ENCODE peak calls at places on chromosome 9, in five cellular contexts. One of them, this sample, is unnamed.

GRCh38 chr9:126489604-126490593 is 123.8 kb upstream of the LMX1B start:
- DNase-seq in choroid plexus epithelial cell: no peak
- DNase-seq in spleen: peak; percentile 80
- DNase-seq in type B pancreatic cell: no peak
- DNase-seq in thoracic aorta: no peak
- DNase-seq in this sample: no peak

GRCh38 chr9:10562581-10563343 is 50.0 kb downstream of the PTPRD start:
- DNase-seq in choroid plexus epithelial cell: no peak
- DNase-seq in spleen: no peak
- DNase-seq in type B pancreatic cell: no peak
- DNase-seq in thoracic aorta: no peak
- DNase-seq in this sample: no peak

GRCh38 chr9:136544549-136545064 is 1.2 kb downstream of the NOTCH1 start:
- DNase-seq in choroid plexus epithelial cell: no peak
- DNase-seq in spleen: peak; percentile 95
- DNase-seq in type B pancreatic cell: no peak
- DNase-seq in thoracic aorta: no peak
- DNase-seq in this sample: peak; percentile 39

GRCh38 chr9:133188006-133188842 is 20.8 kb downstream of the OBP2B start:
- DNase-seq in choroid plexus epithelial cell: peak; percentile 13
- DNase-seq in spleen: peak; percentile 54
- DNase-seq in type B pancreatic cell: no peak
- DNase-seq in thoracic aorta: no peak
- DNase-seq in this sample: peak; percentile 45

GRCh38 chr9:134175291-134175807 is 11.0 kb upstream of the RNU6ATAC start:
- DNase-seq in choroid plexus epithelial cell: no peak
- DNase-seq in spleen: no peak
- DNase-seq in type B pancreatic cell: no peak
- DNase-seq in thoracic aorta: no peak
- DNase-seq in this sample: no peak

GRCh38 chr9:16825364-16825763 is 45.1 kb downstream of the BNC2 start:
- DNase-seq in choroid plexus epithelial cell: peak; percentile 55
- DNase-seq in spleen: no peak
- DNase-seq in type B pancreatic cell: no peak
- DNase-seq in thoracic aorta: no peak
- DNase-seq in this sample: no peak

GRCh38 chr9:95425910-95426551 is 90.7 kb downstream of the PTCH1 start:
- DNase-seq in choroid plexus epithelial cell: peak; percentile 25
- DNase-seq in spleen: no peak
- DNase-seq in type B pancreatic cell: no peak
- DNase-seq in thoracic aorta: no peak
- DNase-seq in this sample: no peak

GRCh38 chr9:76676857-76677256 is 87.4 kb upstream of the PCA3 start:
- DNase-seq in choroid plexus epithelial cell: no peak
- DNase-seq in spleen: no peak
- DNase-seq in type B pancreatic cell: no peak
- DNase-seq in thoracic aorta: no peak
- DNase-seq in this sample: no peak

GRCh38 chr9:109845178-109845577 is 65.2 kb downstream of the PALM2AKAP2 start:
- DNase-seq in choroid plexus epithelial cell: no peak
- DNase-seq in spleen: no peak
- DNase-seq in type B pancreatic cell: no peak
- DNase-seq in thoracic aorta: no peak
- DNase-seq in this sample: no peak

GRCh38 chr9:74001382-74001781 is 495.8 kb upstream of the RORB start:
- DNase-seq in choroid plexus epithelial cell: peak; percentile 19
- DNase-seq in spleen: no peak
- DNase-seq in type B pancreatic cell: no peak
- DNase-seq in thoracic aorta: no peak
- DNase-seq in this sample: no peak

GRCh38 chr9:92310562-92310961 is 14.6 kb downstream of the NOL8 start:
- DNase-seq in choroid plexus epithelial cell: no peak
- DNase-seq in spleen: no peak
- DNase-seq in type B pancreatic cell: no peak
- DNase-seq in thoracic aorta: no peak
- DNase-seq in this sample: no peak

GRCh38 chr9:113695901-113696300 is 180.2 kb upstream of the ZNF618 start:
- DNase-seq in choroid plexus epithelial cell: no peak
- DNase-seq in spleen: no peak
- DNase-seq in type B pancreatic cell: no peak
- DNase-seq in thoracic aorta: no peak
- DNase-seq in this sample: no peak

GRCh38 chr9:28774433-28775029 is 1201.2 kb upstream of the C9orf72 start:
- DNase-seq in choroid plexus epithelial cell: peak; percentile 67
- DNase-seq in spleen: no peak
- DNase-seq in type B pancreatic cell: no peak
- DNase-seq in thoracic aorta: no peak
- DNase-seq in this sample: no peak

GRCh38 chr9:91151014-91151740 is 210.5 kb downstream of the AUH start:
- DNase-seq in choroid plexus epithelial cell: peak; percentile 98
- DNase-seq in spleen: no peak
- DNase-seq in type B pancreatic cell: no peak
- DNase-seq in thoracic aorta: no peak
- DNase-seq in this sample: no peak

GRCh38 chr9:21817176-21817575 is 14.7 kb downstream of the MTAP start:
- DNase-seq in choroid plexus epithelial cell: peak; percentile 89
- DNase-seq in spleen: no peak
- DNase-seq in type B pancreatic cell: no peak
- DNase-seq in thoracic aorta: no peak
- DNase-seq in this sample: no peak

GRCh38 chr9:37604296-37604695 is 11.9 kb upstream of the TOMM5 start:
- DNase-seq in choroid plexus epithelial cell: no peak
- DNase-seq in spleen: no peak
- DNase-seq in type B pancreatic cell: no peak
- DNase-seq in thoracic aorta: no peak
- DNase-seq in this sample: no peak

GRCh38 chr9:3968891-3969290 is 331.0 kb downstream of the GLIS3 start:
- DNase-seq in choroid plexus epithelial cell: no peak
- DNase-seq in spleen: no peak
- DNase-seq in type B pancreatic cell: no peak
- DNase-seq in thoracic aorta: no peak
- DNase-seq in this sample: no peak

GRCh38 chr9:9399982-9400381 is 1212.8 kb downstream of the PTPRD start:
- DNase-seq in choroid plexus epithelial cell: no peak
- DNase-seq in spleen: no peak
- DNase-seq in type B pancreatic cell: no peak
- DNase-seq in thoracic aorta: no peak
- DNase-seq in this sample: no peak

GRCh38 chr9:18632624-18633407 is 158.9 kb downstream of the ADAMTSL1 start:
- DNase-seq in choroid plexus epithelial cell: peak; percentile 95
- DNase-seq in spleen: no peak
- DNase-seq in type B pancreatic cell: no peak
- DNase-seq in thoracic aorta: peak; percentile 23
- DNase-seq in this sample: no peak

GRCh38 chr9:122364783-122365150 is 6.1 kb upstream of the PTGS1 start:
- DNase-seq in choroid plexus epithelial cell: no peak
- DNase-seq in spleen: peak; percentile 18
- DNase-seq in type B pancreatic cell: no peak
- DNase-seq in thoracic aorta: no peak
- DNase-seq in this sample: no peak

GRCh38 chr9:128724744-128725211 is 851 bp upstream of the ZDHHC12 start:
- DNase-seq in choroid plexus epithelial cell: peak; percentile 85
- DNase-seq in spleen: peak; percentile 86
- DNase-seq in type B pancreatic cell: no peak
- DNase-seq in thoracic aorta: no peak
- DNase-seq in this sample: no peak

GRCh38 chr9:70413427-70413797 is 1.0 kb downstream of the KLF9 start:
- DNase-seq in choroid plexus epithelial cell: no peak
- DNase-seq in spleen: no peak
- DNase-seq in type B pancreatic cell: peak; percentile 79
- DNase-seq in thoracic aorta: peak; percentile 19
- DNase-seq in this sample: peak; percentile 14

GRCh38 chr9:135388530-135388929 is 91.1 kb upstream of the PPP1R26 start:
- DNase-seq in choroid plexus epithelial cell: no peak
- DNase-seq in spleen: no peak
- DNase-seq in type B pancreatic cell: no peak
- DNase-seq in thoracic aorta: no peak
- DNase-seq in this sample: no peak

GRCh38 chr9:83469722-83470121 is 68.5 kb downstream of the FRMD3 start:
- DNase-seq in choroid plexus epithelial cell: no peak
- DNase-seq in spleen: no peak
- DNase-seq in type B pancreatic cell: no peak
- DNase-seq in thoracic aorta: no peak
- DNase-seq in this sample: no peak

GRCh38 chr9:135794057-135794335 is 92.0 kb downstream of the KCNT1 start:
- DNase-seq in choroid plexus epithelial cell: no peak
- DNase-seq in spleen: no peak
- DNase-seq in type B pancreatic cell: no peak
- DNase-seq in thoracic aorta: no peak
- DNase-seq in this sample: no peak

DNA sequence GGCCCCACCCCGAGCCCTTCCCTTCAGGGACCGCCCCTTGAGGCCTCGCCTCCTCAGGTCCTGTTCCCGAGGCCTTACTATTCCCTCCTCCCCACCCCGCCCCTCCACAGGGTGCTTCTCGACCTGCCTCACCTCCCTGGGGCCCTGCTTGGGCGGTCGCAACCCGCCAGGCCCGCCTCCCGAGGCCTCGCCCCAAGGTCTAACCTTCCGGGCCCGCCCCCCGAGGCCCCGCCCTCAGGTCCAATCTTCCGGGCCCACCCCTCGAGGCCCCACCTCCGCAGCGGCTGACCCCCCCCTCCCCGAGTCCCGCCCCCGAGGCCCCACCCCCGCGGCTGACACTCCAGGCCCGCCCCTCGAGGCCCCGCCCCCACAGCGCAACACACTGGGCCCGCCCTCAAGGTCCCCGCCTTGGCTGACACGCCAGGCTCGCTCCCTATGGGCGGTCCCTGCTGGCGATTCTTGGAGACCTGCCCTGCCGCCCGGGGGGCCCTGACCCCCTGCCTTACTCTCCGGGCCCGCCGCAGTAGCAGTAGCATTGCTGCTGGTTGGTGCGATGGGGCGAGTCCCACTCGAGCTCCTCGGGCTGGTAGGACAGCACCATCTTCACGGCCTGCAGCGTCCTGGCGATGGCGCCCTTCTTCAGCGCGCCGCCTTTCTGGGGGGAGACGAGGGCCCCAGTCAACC is 8.2 kb downstream of the PHF19 start:
- DNase-seq in choroid plexus epithelial cell: peak; percentile 98
- DNase-seq in spleen: peak; percentile 100
- DNase-seq in type B pancreatic cell: peak; percentile 93
- DNase-seq in thoracic aorta: peak; percentile 91
- DNase-seq in this sample: peak; percentile 93
- TF ChIP-seq CTCF in choroid plexus epithelial cell: peak; percentile 65
- TF ChIP-seq CTCF in spleen: peak; percentile 50
- TF ChIP-seq CTCF in type B pancreatic cell: peak; percentile 34
- TF ChIP-seq CTCF in thoracic aorta: peak; percentile 34
- TF ChIP-seq CTCF in this sample: peak; percentile 42

DNA sequence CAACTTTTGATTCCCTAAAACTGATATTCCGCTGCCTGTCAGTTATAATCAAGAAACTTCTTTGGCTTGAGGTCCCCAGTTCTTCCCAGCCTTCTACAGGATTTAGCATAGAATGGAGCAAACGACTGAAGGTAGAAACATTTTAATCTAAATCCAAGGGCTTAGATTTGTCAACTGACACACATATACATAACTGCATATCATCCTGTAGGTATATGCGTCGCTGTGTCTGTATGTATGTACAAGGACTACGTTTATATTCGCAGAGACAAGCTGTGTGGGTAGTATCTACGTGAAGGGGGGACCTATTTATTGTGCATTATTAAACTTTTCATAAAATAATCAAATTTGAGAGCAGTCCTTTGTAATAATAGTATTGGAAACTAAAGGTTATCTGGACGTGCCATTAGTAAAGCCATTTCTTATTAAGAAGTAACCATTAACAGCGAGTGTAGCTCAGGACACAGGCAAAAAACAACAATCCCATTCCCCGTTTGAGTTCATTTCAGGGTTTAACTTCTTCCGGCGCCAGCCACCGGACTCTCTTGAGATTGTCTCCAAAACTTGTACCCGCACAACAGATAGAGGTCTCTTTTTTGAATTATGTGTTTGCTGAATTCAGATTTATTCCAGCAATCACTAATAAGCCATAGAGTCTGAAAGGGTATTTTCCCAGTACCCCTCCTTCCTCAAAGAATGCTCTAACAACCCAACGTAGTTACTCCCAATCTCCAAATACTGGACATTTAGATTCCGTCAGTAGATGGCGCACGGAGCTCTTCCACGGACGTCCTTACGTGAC is 2.1 kb upstream of the MLLT3 start:
- DNase-seq in choroid plexus epithelial cell: peak; percentile 89
- DNase-seq in spleen: peak; percentile 70
- DNase-seq in type B pancreatic cell: no peak
- DNase-seq in thoracic aorta: no peak
- DNase-seq in this sample: peak; percentile 18
- TF ChIP-seq CTCF in choroid plexus epithelial cell: peak; percentile 88
- TF ChIP-seq CTCF in spleen: peak; percentile 72
- TF ChIP-seq CTCF in type B pancreatic cell: peak; percentile 90
- TF ChIP-seq CTCF in thoracic aorta: peak; percentile 56
- TF ChIP-seq CTCF in this sample: peak; percentile 79

DNA sequence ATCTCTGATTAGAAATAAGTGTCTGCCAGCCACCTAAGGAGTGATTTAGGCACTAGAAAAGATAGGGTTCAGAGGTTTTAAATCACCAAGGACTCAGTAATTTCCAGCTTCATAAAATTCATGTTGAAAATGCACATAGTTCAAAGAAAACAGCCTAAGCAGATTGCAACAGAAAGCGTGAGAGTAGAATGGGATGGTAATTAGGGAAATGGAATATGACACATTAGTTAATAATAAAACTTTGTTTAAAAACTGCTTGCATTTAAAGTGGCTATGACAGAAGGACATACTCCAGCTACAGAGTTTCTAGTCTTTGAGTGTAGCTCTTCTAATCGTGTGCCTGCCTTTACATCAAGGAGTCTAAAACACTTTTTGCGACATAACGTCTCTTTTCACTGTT is 490.8 kb downstream of the TLE4 start:
- DNase-seq in choroid plexus epithelial cell: no peak
- DNase-seq in spleen: no peak
- DNase-seq in type B pancreatic cell: no peak
- DNase-seq in thoracic aorta: no peak
- DNase-seq in this sample: no peak
- TF ChIP-seq CTCF in choroid plexus epithelial cell: no peak
- TF ChIP-seq CTCF in spleen: no peak
- TF ChIP-seq CTCF in type B pancreatic cell: no peak
- TF ChIP-seq CTCF in thoracic aorta: no peak
- TF ChIP-seq CTCF in this sample: no peak

DNA sequence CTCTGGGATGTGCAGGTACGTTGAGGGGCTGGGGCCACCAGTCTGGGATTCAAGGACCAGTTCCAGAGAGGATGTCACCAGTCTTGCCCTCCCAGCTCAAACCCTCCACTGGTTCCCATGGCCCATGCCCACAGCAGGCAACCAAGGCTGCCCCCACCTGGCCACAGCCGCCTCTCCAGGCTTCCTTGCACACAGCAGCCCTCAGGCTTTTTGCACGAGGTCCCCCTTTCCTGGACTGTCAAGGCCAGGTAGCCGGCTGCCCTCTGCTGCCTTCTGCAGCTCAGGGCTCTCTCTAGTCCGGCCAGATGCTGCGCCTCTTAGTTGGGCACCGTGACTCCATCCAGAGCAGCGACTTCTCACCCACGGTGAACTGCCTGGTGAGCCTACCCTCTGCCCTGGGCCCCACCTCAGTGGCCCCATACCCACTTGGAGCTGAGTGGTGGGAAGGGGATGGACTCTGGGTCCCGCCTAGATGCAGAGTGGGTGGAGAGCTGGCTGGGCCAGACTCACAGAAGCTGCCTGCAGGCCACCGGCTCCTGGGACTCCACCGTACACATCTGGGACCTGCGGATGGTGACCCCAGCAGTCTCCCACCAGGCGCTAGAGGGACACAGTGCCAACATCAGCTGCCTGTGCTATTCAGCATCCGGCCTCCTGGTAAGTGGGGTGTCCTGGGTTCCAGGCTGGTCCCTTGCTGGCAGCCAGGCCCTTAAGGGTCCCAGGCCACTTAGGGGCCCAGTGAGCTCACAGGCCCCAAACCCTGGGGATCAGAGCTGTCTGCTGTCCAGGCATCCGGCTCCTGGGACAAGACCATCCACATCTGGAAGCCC is 2.9 kb downstream of the WDR38 start:
- DNase-seq in choroid plexus epithelial cell: peak; percentile 31
- DNase-seq in spleen: peak; percentile 77
- DNase-seq in type B pancreatic cell: no peak
- DNase-seq in thoracic aorta: no peak
- DNase-seq in this sample: no peak
- TF ChIP-seq CTCF in choroid plexus epithelial cell: peak; percentile 55
- TF ChIP-seq CTCF in spleen: peak; percentile 20
- TF ChIP-seq CTCF in type B pancreatic cell: peak; percentile 46
- TF ChIP-seq CTCF in thoracic aorta: no peak
- TF ChIP-seq CTCF in this sample: peak; percentile 46

This sample was measured in progenitor cell of endocrine pancreas.